ENCODE peak calls at places on chromosome 20, in four cellular contexts. I, K, L and M are unnamed samples.

GRCh38 chr20:36133821-36134220 is 20.7 kb upstream of the EPB41L1 start:
- DNase-seq in I (no peak), K (no peak), L (no peak), M (no peak)

GRCh38 chr20:53958240-53958639 is 112.2 kb downstream of the BCAS1 start:
- DNase-seq in I (no peak), K (no peak), L (no peak), M (no peak)

GRCh38 chr20:17835240-17835940 is 133.2 kb downstream of the SNX5 start:
- DNase-seq in I (peak; percentile 81), K (peak; percentile 79), L (no peak), M (peak; percentile 88)

GRCh38 chr20:19849341-19850189 is 91.5 kb downstream of the RIN2 start:
- DNase-seq in I (peak; percentile 3), K (no peak), L (no peak), M (no peak)

GRCh38 chr20:44448753-44449546 is 26.7 kb upstream of the TTPAL start:
- DNase-seq in I (no peak), K (no peak), L (no peak), M (no peak)

GRCh38 chr20:57693002-57693582 is 16.7 kb downstream of the PMEPA1 start:
- DNase-seq in I (no peak), K (peak; percentile 77), L (peak; percentile 29), M (peak; percentile 83)

GRCh38 chr20:38299963-38300362 is 4.0 kb upstream of the BPI start:
- DNase-seq in I (no peak), K (peak; percentile 70), L (peak; percentile 29), M (no peak)

GRCh38 chr20:37151529-37151928 is 27.6 kb upstream of the RPN2 start:
- DNase-seq in I (no peak), K (no peak), L (no peak), M (no peak)

GRCh38 chr20:40778894-40779496 is 90.0 kb upstream of the MAFB start:
- DNase-seq in I (no peak), K (no peak), L (no peak), M (no peak)

GRCh38 chr20:25178563-25179438 is 16.7 kb upstream of the ENTPD6 start:
- DNase-seq in I (peak; percentile 98), K (no peak), L (no peak), M (peak; percentile 98)

GRCh38 chr20:38751360-38751976 is 3.2 kb downstream of the ACTR5 start:
- DNase-seq in I (peak; percentile 59), K (no peak), L (no peak), M (no peak)

GRCh38 chr20:25090492-25091429 is 8.8 kb upstream of the VSX1 start:
- DNase-seq in I (no peak), K (no peak), L (no peak), M (no peak)

GRCh38 chr20:19974621-19975435 is 42.3 kb upstream of the NAA20 start:
- DNase-seq in I (peak; percentile 97), K (peak; percentile 79), L (no peak), M (peak; percentile 90)

GRCh38 chr20:41086402-41087324 is 50.7 kb upstream of the PLCG1 start:
- DNase-seq in I (no peak), K (no peak), L (no peak), M (no peak)